ENCODE peak calls at places on chromosomes 5 and 9, in five cellular contexts. One of them, this sample, is unnamed.
A peak's percentile ranks its signal among the peaks of the same experiment; 100 is the strongest.

GRCh38 chr5:141392429-141393198 is at the start of gene PCDHGA8:
- DNase-seq in heart right ventricle: no peak
- DNase-seq in sigmoid colon: no peak
- DNase-seq in left lung: no peak
- DNase-seq in ovary: no peak
- DNase-seq in this sample: no peak

GRCh38 chr9:96447406-96447805 is 2.6 kb upstream of the HABP4 start:
- DNase-seq in heart right ventricle: no peak
- DNase-seq in sigmoid colon: no peak
- DNase-seq in left lung: no peak
- DNase-seq in ovary: no peak
- DNase-seq in this sample: no peak

GRCh38 chr9:107214915-107215314 is 68.2 kb upstream of the RAD23B start:
- DNase-seq in heart right ventricle: no peak
- DNase-seq in sigmoid colon: no peak
- DNase-seq in left lung: no peak
- DNase-seq in ovary: no peak
- DNase-seq in this sample: no peak

GRCh38 chr5:130316971-130317421 is 412.7 kb downstream of the CHSY3 start:
- DNase-seq in heart right ventricle: no peak
- DNase-seq in sigmoid colon: no peak
- DNase-seq in left lung: no peak
- DNase-seq in ovary: no peak
- DNase-seq in this sample: no peak

GRCh38 chr5:59090323-59090722 is 507.4 kb downstream of the RAB3C start:
- DNase-seq in heart right ventricle: no peak
- DNase-seq in sigmoid colon: no peak
- DNase-seq in left lung: no peak
- DNase-seq in ovary: no peak
- DNase-seq in this sample: no peak

GRCh38 chr9:37413311-37413710 is 9.2 kb upstream of the GRHPR start:
- DNase-seq in heart right ventricle: no peak
- DNase-seq in sigmoid colon: no peak
- DNase-seq in left lung: no peak
- DNase-seq in ovary: no peak
- DNase-seq in this sample: no peak

GRCh38 chr9:93302586-93303257 is 118.8 kb downstream of the WNK2 start:
- DNase-seq in heart right ventricle: peak; percentile 45
- DNase-seq in sigmoid colon: peak; percentile 68
- DNase-seq in left lung: peak; percentile 64
- DNase-seq in ovary: peak; percentile 39
- DNase-seq in this sample: peak; percentile 45

GRCh38 chr9:121494192-121494591 is 5.5 kb downstream of the GGTA1 start:
- DNase-seq in heart right ventricle: no peak
- DNase-seq in sigmoid colon: no peak
- DNase-seq in left lung: no peak
- DNase-seq in ovary: no peak
- DNase-seq in this sample: no peak

GRCh38 chr5:113189291-113189690 is 212.7 kb downstream of the DCP2 start:
- DNase-seq in heart right ventricle: no peak
- DNase-seq in sigmoid colon: no peak
- DNase-seq in left lung: no peak
- DNase-seq in ovary: no peak
- DNase-seq in this sample: no peak

GRCh38 chr5:69415584-69415958 is 655 bp downstream of the MARVELD2 start:
- DNase-seq in heart right ventricle: no peak
- DNase-seq in sigmoid colon: no peak
- DNase-seq in left lung: no peak
- DNase-seq in ovary: no peak
- DNase-seq in this sample: no peak

GRCh38 chr9:121354770-121355169 is 15.3 kb downstream of the STOM start:
- DNase-seq in heart right ventricle: no peak
- DNase-seq in sigmoid colon: no peak
- DNase-seq in left lung: no peak
- DNase-seq in ovary: no peak
- DNase-seq in this sample: no peak

GRCh38 chr5:14213253-14213652 is 70.1 kb downstream of the TRIO start:
- DNase-seq in heart right ventricle: no peak
- DNase-seq in sigmoid colon: no peak
- DNase-seq in left lung: no peak
- DNase-seq in ovary: no peak
- DNase-seq in this sample: no peak

GRCh38 chr5:59126665-59127354 is 543.9 kb downstream of the RAB3C start:
- DNase-seq in heart right ventricle: no peak
- DNase-seq in sigmoid colon: no peak
- DNase-seq in left lung: no peak
- DNase-seq in ovary: no peak
- DNase-seq in this sample: no peak

GRCh38 chr9:134492721-134493470 is 148.7 kb upstream of the COL5A1 start:
- DNase-seq in heart right ventricle: no peak
- DNase-seq in sigmoid colon: peak; percentile 58
- DNase-seq in left lung: no peak
- DNase-seq in ovary: peak; percentile 38
- DNase-seq in this sample: peak; percentile 60

GRCh38 chr9:134556531-134557068 is 85.0 kb upstream of the COL5A1 start:
- DNase-seq in heart right ventricle: no peak
- DNase-seq in sigmoid colon: peak; percentile 64
- DNase-seq in left lung: peak; percentile 24
- DNase-seq in ovary: peak; percentile 18
- DNase-seq in this sample: no peak

GRCh38 chr5:157594675-157595074 is 19.1 kb upstream of the ADAM19 start:
- DNase-seq in heart right ventricle: no peak
- DNase-seq in sigmoid colon: no peak
- DNase-seq in left lung: no peak
- DNase-seq in ovary: no peak
- DNase-seq in this sample: no peak

GRCh38 chr9:133141833-133142594 is 21.0 kb upstream of the RALGDS start:
- DNase-seq in heart right ventricle: peak; percentile 67
- DNase-seq in sigmoid colon: peak; percentile 75
- DNase-seq in left lung: no peak
- DNase-seq in ovary: no peak
- DNase-seq in this sample: no peak

GRCh38 chr9:93121316-93122241 is 12.5 kb downstream of the NINJ1 start:
- DNase-seq in heart right ventricle: no peak
- DNase-seq in sigmoid colon: peak; percentile 63
- DNase-seq in left lung: peak; percentile 35
- DNase-seq in ovary: peak; percentile 42
- DNase-seq in this sample: peak; percentile 63

GRCh38 chr9:112404367-112404979 is 24.6 kb downstream of the HSDL2 start:
- DNase-seq in heart right ventricle: no peak
- DNase-seq in sigmoid colon: no peak
- DNase-seq in left lung: peak; percentile 39
- DNase-seq in ovary: no peak
- DNase-seq in this sample: no peak

GRCh38 chr5:72917371-72917776 is 38.5 kb upstream of the FCHO2 start:
- DNase-seq in heart right ventricle: no peak
- DNase-seq in sigmoid colon: no peak
- DNase-seq in left lung: no peak
- DNase-seq in ovary: no peak
- DNase-seq in this sample: no peak

GRCh38 chr9:80595192-80595591 is 1023.4 kb downstream of the TLE4 start:
- DNase-seq in heart right ventricle: no peak
- DNase-seq in sigmoid colon: no peak
- DNase-seq in left lung: no peak
- DNase-seq in ovary: no peak
- DNase-seq in this sample: no peak

GRCh38 chr5:179185256-179186091 is 125.3 kb downstream of the ZNF354C start:
- DNase-seq in heart right ventricle: no peak
- DNase-seq in sigmoid colon: no peak
- DNase-seq in left lung: no peak
- DNase-seq in ovary: no peak
- DNase-seq in this sample: no peak

GRCh38 chr5:169796731-169797130 is 159.7 kb downstream of the DOCK2 start:
- DNase-seq in heart right ventricle: no peak
- DNase-seq in sigmoid colon: no peak
- DNase-seq in left lung: no peak
- DNase-seq in ovary: no peak
- DNase-seq in this sample: no peak

GRCh38 chr9:69471433-69471832 is 146.4 kb downstream of the ENTREP1 start:
- DNase-seq in heart right ventricle: no peak
- DNase-seq in sigmoid colon: no peak
- DNase-seq in left lung: no peak
- DNase-seq in ovary: no peak
- DNase-seq in this sample: no peak

GRCh38 chr9:131117762-131118145 is 7.6 kb upstream of the NUP214 start:
- DNase-seq in heart right ventricle: no peak
- DNase-seq in sigmoid colon: peak; percentile 28
- DNase-seq in left lung: no peak
- DNase-seq in ovary: no peak
- DNase-seq in this sample: no peak

GRCh38 chr5:168041583-168041982 is 249.9 kb upstream of the WWC1 start:
- DNase-seq in heart right ventricle: no peak
- DNase-seq in sigmoid colon: no peak
- DNase-seq in left lung: no peak
- DNase-seq in ovary: no peak
- DNase-seq in this sample: no peak

GRCh38 chr9:104386020-104386419 is 118.0 kb upstream of the OR13F1 start:
- DNase-seq in heart right ventricle: no peak
- DNase-seq in sigmoid colon: no peak
- DNase-seq in left lung: no peak
- DNase-seq in ovary: no peak
- DNase-seq in this sample: no peak

GRCh38 chr9:104388071-104388470 is 116.0 kb upstream of the OR13F1 start:
- DNase-seq in heart right ventricle: no peak
- DNase-seq in sigmoid colon: no peak
- DNase-seq in left lung: no peak
- DNase-seq in ovary: no peak
- DNase-seq in this sample: no peak

DNA sequence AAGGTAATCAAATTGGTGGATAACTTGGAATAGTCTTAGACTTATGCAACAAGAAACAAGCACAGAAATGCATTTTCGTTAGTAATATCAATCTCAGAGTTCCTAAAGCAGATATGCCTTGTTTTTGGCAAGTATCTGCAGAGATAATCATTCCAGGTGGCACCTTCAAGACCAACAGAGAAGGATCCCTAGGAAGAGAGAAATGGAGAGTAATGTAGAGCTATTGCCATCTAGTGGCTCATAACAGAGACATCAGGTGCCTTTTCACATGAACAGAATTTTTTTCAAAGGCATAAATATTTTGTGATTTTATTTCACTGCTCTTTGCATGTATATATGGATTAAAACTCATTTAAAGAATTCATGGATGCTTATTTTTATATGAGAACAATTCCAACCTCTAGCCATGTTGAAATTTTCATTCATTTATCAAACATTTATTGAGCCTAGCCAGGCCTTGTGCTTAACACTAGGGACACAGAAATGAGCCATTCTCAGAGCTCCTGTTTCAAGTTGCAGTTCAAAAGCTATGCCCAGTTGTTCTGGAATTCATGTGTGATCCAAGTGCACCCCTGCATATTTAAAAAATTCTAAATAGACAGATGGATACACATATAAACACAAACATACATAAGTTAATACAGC is 117.5 kb upstream of the OR13F1 start:
- DNase-seq in heart right ventricle: no peak
- DNase-seq in sigmoid colon: no peak
- DNase-seq in left lung: no peak
- DNase-seq in ovary: no peak
- DNase-seq in this sample: no peak
- TF ChIP-seq CTCF in heart right ventricle: peak; percentile 68
- TF ChIP-seq CTCF in sigmoid colon: peak; percentile 36
- TF ChIP-seq CTCF in left lung: peak; percentile 54
- TF ChIP-seq CTCF in ovary: no peak
- TF ChIP-seq CTCF in this sample: peak; percentile 64

DNA sequence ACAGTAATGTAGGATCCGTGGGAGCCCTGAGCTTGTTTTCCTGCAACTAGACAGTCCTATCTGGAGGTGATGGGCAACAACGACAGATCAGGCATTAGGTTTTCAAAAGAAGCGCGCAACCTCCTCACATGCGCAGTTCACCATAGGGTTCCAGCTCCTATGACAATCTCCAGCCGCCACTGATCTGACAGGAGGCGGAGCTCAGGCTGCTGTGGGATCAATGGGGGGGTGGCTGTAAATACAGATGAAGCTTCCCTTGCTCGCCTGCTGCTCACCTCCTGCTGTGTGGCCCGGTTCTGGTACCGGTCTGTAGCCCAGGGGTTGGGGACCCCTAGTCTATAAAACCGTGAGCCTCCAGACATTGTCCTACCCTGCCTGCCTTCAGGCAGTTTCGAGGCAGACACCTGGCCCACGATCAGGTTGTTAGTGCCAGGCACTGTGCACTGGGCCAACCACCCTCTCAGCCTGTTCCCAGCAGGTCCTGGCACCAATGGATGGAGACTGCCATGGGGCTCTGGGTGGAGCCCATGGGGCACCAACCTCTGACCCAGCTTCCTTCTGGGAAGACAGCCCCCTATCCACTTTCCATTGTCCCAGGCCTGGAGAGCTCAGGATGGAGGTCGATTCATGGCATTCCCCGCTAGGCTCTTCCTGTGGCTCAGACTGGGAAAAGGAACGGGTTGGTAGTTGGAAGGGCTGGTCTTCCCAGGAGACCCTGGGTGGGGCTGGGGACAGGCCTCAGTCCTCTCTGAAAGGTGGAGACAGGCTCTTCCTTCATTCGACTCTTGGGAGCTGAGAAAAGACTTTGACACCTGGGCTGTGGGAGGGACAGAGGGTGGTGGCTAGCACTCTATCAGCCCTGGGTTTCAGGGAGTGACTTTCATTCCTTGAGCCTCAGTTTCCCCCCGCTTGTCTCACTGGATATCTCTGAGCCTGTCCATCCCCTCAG is 1.7 kb downstream of the ENDOG start:
- DNase-seq in heart right ventricle: peak; percentile 72
- DNase-seq in sigmoid colon: peak; percentile 91
- DNase-seq in left lung: no peak
- DNase-seq in ovary: peak; percentile 70
- DNase-seq in this sample: no peak
- H3K4me3 ChIP-seq in heart right ventricle: peak overlapping the region; percentile 71
- H3K4me3 ChIP-seq in sigmoid colon: peak overlapping the region; percentile 60
- H3K4me3 ChIP-seq in left lung: peak overlapping the region; percentile 67
- H3K4me3 ChIP-seq in ovary: peak overlapping the region; percentile 68
- H3K4me3 ChIP-seq in this sample: peak overlapping the region; percentile 80

GRCh38 chr5:132209901-132210545 is 17.6 kb downstream of the P4HA2 start:
- DNase-seq in heart right ventricle: no peak
- DNase-seq in sigmoid colon: peak; percentile 27
- DNase-seq in left lung: no peak
- DNase-seq in ovary: no peak
- DNase-seq in this sample: no peak

GRCh38 chr5:132205385-132206125 is 22.1 kb downstream of the P4HA2 start:
- DNase-seq in heart right ventricle: no peak
- DNase-seq in sigmoid colon: no peak
- DNase-seq in left lung: no peak
- DNase-seq in ovary: no peak
- DNase-seq in this sample: no peak

GRCh38 chr5:132209131-132209530 is 18.5 kb downstream of the P4HA2 start:
- DNase-seq in heart right ventricle: no peak
- DNase-seq in sigmoid colon: no peak
- DNase-seq in left lung: no peak
- DNase-seq in ovary: no peak
- DNase-seq in this sample: peak; percentile 39

GRCh38 chr5:132206782-132207181 is 20.9 kb downstream of the P4HA2 start:
- DNase-seq in heart right ventricle: no peak
- DNase-seq in sigmoid colon: no peak
- DNase-seq in left lung: no peak
- DNase-seq in ovary: no peak
- DNase-seq in this sample: no peak

GRCh38 chr5:132207783-132208182 is 19.9 kb downstream of the P4HA2 start:
- DNase-seq in heart right ventricle: no peak
- DNase-seq in sigmoid colon: no peak
- DNase-seq in left lung: no peak
- DNase-seq in ovary: no peak
- DNase-seq in this sample: no peak
- H3K4me1 ChIP-seq in heart right ventricle: peaks cover 48% of the 10 kb centered on the region
- H3K4me1 ChIP-seq in sigmoid colon: peaks cover 12% of the 10 kb centered on the region
- H3K4me1 ChIP-seq in left lung: no peaks in the 10 kb centered on the region
- H3K4me1 ChIP-seq in ovary: no peaks in the 10 kb centered on the region
- H3K4me1 ChIP-seq in this sample: no peaks in the 10 kb centered on the region

GRCh38 chr5:156444737-156445136 is 117.8 kb downstream of the SGCD start:
- DNase-seq in heart right ventricle: no peak
- DNase-seq in sigmoid colon: no peak
- DNase-seq in left lung: no peak
- DNase-seq in ovary: no peak
- DNase-seq in this sample: no peak
- TF ChIP-seq CTCF in heart right ventricle: no peak
- TF ChIP-seq CTCF in sigmoid colon: no peak
- TF ChIP-seq CTCF in left lung: no peak
- TF ChIP-seq CTCF in ovary: no peak
- TF ChIP-seq CTCF in this sample: no peak

This sample was measured in tibial artery.